ENCODE peak calls at places on chromosomes 16 and 17, in seven cellular contexts. K is transverse colon, A is sigmoid colon, Y is HCT116, Q is stomach, J is suprapubic skin, D is GM12878. E is an unnamed sample.
A peak's percentile ranks its signal among the peaks of the same experiment; 100 is the strongest.

GRCh38 chr16:2231016-2231931 is 5.0 kb upstream of the DNASE1L2 start:
- DNase-seq in Q (no peak), J (no peak), D (no peak), Y (no peak), A (no peak), K (no peak), E (no peak)

GRCh38 chr17:82444941-82445521 is 5.5 kb downstream of the CYBC1 start:
- DNase-seq in A (no peak), K (no peak), Y (no peak), Q (peak; percentile 62), J (no peak), D (no peak), E (no peak)

GRCh38 chr16:58492735-58493134 is 7.2 kb upstream of the NDRG4 start:
- DNase-seq in A (no peak), D (no peak), Q (no peak), J (no peak), Y (no peak), K (no peak), E (no peak)

GRCh38 chr17:7850970-7851437 is 3.9 kb upstream of the TMEM88 start:
- DNase-seq in Y (no peak), Q (no peak), J (peak; percentile 75), D (no peak), A (peak; percentile 66), K (no peak), E (no peak)

GRCh38 chr16:74984194-74984669 is 691 bp downstream of the WDR59 start:
- DNase-seq in J (no peak), K (no peak), Y (no peak), A (no peak), Q (no peak), D (no peak), E (no peak)

GRCh38 chr16:63890072-63890471 is 1231.8 kb downstream of the CDH11 start:
- DNase-seq in Y (no peak), J (no peak), Q (no peak), D (no peak), K (no peak), A (no peak), E (no peak)

GRCh38 chr16:49644143-49644460 is 211.8 kb downstream of the ZNF423 start:
- DNase-seq in Y (no peak), Q (no peak), D (no peak), J (no peak), A (no peak), K (no peak), E (no peak)

GRCh38 chr16:10885246-10885645 is 8.2 kb downstream of the CIITA start:
- DNase-seq in K (no peak), D (no peak), Y (no peak), Q (no peak), A (no peak), J (no peak), E (no peak)

GRCh38 chr16:1150511-1150982 is 2.4 kb upstream of the CACNA1H start:
- DNase-seq in A (no peak), K (no peak), Q (no peak), Y (peak; percentile 60), J (no peak), D (no peak), E (no peak)

GRCh38 chr17:17636456-17636855 is 44.8 kb upstream of the RAI1 start:
- DNase-seq in A (no peak), Y (no peak), D (no peak), Q (no peak), J (no peak), K (no peak), E (no peak)

GRCh38 chr16:24036614-24037013 is 200.8 kb downstream of the PRKCB start:
- DNase-seq in K (peak; percentile 49), Y (peak; percentile 29), Q (peak; percentile 28), D (no peak), J (no peak), A (no peak), E (no peak)

GRCh38 chr17:2025220-2025621 is at the start of gene RTN4RL1:
- DNase-seq in D (no peak), J (peak; percentile 85), A (peak; percentile 81), Y (peak; percentile 74), K (peak; percentile 71), Q (peak; percentile 66), E (no peak)

GRCh38 chr16:648071-648785 is 937 bp upstream of the WDR90 start:
- DNase-seq in Q (peak; percentile 83), A (no peak), K (peak; percentile 90), J (no peak), D (no peak), Y (no peak), E (no peak)

GRCh38 chr17:58756246-58757161 is 850 bp downstream of the PPM1E start:
- DNase-seq in A (no peak), Y (no peak), K (no peak), Q (no peak), D (no peak), J (no peak), E (no peak)

GRCh38 chr17:71793550-71793949 is 327.3 kb upstream of the SOX9 start:
- DNase-seq in A (no peak), J (no peak), D (no peak), Y (no peak), K (no peak), Q (no peak), E (no peak)

GRCh38 chr17:4033751-4034251 is 69.6 kb upstream of the ATP2A3 start:
- DNase-seq in A (no peak), J (no peak), Q (no peak), D (no peak), Y (no peak), K (no peak), E (no peak)

GRCh38 chr17:43745541-43745940 is 13.1 kb downstream of the SOST start:
- DNase-seq in K (no peak), J (no peak), Y (no peak), A (no peak), D (no peak), Q (no peak), E (no peak)

GRCh38 chr17:44363613-44364159 is at the start of gene FAM171A2:
- DNase-seq in A (no peak), D (no peak), K (peak; percentile 53), J (peak; percentile 71), Q (peak; percentile 62), Y (no peak), E (no peak)

GRCh38 chr16:4675864-4676786 is 17.2 kb upstream of the NUDT16L1 start:
- DNase-seq in A (no peak), J (no peak), D (no peak), Q (no peak), Y (no peak), K (peak; percentile 46), E (no peak)

GRCh38 chr17:7997186-7997585 is 5.2 kb upstream of the GUCY2D start:
- DNase-seq in Y (peak; percentile 67), J (no peak), K (peak; percentile 67), A (peak; percentile 64), D (no peak), Q (peak; percentile 73), E (no peak)

GRCh38 chr16:2212362-2213324 is 2.0 kb upstream of the BRICD5 start:
- DNase-seq in Q (peak; percentile 60), D (no peak), J (no peak), K (no peak), Y (no peak), A (no peak), E (no peak)

DNA sequence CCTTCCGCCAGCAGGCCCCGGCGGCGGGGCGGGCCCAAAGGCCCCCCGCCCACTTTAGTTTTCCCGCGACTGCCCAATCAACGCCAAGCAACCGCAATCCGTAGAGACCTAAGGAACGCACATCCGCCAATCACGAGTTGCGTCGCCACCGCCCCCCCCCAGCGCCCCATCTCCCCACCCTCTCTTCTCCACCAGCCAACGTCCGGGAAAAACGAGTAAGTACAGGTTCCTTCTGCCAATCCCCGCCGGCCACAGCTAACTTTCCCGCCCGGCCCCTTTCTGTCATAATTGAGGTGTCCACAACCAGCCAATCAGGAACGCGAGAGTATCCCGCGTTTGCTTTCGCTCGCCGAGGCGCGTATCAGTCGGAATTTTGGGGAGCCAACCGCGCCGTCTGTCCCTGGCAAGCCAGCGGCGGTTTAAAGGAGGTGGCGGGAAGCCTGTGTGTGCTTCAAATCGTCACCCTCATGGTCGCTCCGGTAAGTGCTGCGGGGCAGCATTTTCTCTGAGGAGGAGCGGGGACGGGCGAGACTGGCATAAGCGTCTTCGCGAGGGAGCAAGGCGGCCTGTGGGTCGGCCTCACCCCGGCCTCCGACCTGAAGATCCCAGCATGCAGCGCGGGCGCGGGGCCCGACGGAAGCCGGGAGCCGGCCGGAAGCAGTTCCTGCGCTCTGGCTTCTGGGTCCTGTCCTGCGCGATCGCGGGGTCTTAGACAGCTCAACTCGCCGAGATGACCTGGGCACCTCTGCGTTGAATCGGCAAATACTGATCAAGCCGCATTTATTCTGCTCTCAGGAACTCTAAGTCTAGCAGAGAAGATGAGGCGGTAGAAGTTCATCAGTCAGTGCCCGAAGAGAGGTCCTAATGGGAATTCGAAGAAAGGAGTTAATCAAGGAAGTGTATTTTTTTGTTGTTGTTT is at the start of gene MIS12:
- DNase-seq in J (peak; percentile 100), K (peak; percentile 98), Y (peak; percentile 97), Q (peak; percentile 98), D (peak; percentile 94), A (peak; percentile 100), E (peak; percentile 100)
- TF ChIP-seq POLR2AphosphoS5 in J (no peak), K (peak; percentile 75), Y (peak; percentile 60), Q (peak; percentile 53), D (peak; percentile 87), A (peak; percentile 85), E (peak; percentile 97)

DNA sequence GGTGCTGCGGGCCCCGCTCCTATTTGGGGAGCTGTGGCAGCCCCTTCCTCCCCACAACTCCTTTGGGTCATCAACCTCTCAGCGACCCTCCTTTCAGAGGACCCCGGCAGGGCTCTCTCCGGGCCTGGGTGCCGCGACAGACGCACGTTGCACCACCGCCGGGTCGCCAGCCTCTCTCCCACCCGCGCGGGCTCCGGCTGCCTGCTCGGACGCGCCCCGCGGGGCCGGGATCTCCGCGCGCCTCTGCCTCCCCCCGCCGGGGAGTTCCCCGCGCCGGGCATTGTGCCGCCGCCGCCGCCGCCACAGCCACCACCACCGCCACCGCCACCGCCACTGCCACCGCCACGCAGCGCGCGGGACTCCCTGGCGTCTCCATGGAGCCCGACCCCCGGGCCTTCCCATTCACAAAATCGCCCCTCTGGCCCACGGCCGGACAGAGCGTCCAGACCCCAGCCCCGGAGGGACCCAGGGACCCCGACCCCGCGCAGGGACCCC is 653 bp downstream of the RBFOX3 start:
- DNase-seq in J (no peak), D (no peak), Q (no peak), K (no peak), Y (no peak), A (no peak), E (no peak)
- H3K27ac ChIP-seq in J (no peak overlapping the region), D (no peak overlapping the region), Q (no peak overlapping the region), K (peak overlapping the region; percentile 82), Y (no peak overlapping the region), A (peak overlapping the region; percentile 81), E (no peak overlapping the region)

DNA sequence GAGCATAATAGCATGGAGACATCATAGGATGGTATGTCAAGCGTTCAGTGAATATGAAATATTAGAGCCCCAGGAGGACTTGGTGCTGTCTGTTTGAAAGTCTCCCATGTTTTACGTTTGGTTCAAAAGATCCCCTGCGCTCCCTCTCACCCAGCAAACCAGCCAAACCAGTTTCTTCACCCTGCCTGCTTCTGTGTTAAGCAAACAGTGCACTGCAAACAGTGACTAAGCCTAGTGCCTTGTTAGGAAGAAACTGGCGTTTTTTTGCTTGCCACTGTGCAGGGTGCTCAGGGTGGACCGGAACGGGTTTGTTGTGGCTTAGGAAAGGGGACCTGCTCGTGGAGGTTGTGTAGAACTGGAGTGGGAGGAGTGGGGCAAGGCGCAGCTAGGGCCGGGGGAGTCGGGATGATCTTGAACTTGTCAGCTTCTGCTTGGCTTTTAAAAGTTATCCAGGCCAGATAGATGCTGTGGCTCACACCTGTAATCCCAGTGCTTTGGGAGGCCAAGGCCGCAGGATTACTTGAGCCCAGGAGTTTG is 7.7 kb downstream of the CDH1 start:
- DNase-seq in K (peak; percentile 86), A (no peak), J (no peak), Q (peak; percentile 89), Y (peak; percentile 88), D (no peak), E (no peak)
- TF ChIP-seq POLR2AphosphoS5 in K (peak; percentile 33), A (no peak), J (no peak), Q (peak; percentile 11), Y (peak; percentile 54), D (no peak), E (peak; percentile 53)

GRCh38 chr17:47651704-47652103 is 2.0 kb downstream of the KPNB1 start:
- DNase-seq in Y (no peak), Q (no peak), J (no peak), A (no peak), D (no peak), K (no peak), E (no peak)
- H3K27ac ChIP-seq in Y (peak overlapping the region; percentile 92), Q (peak overlapping the region; percentile 98), J (no peak overlapping the region), A (no peak overlapping the region), D (peak overlapping the region; percentile 75), K (peak overlapping the region; percentile 93), E (no peak overlapping the region)